ENCODE peak calls at places on chromosomes 11 and 22, in eight cellular contexts. L is stimulated activated CD8-positive, alpha-beta memory T cell treated with anti-CD3 and anti-CD28 coated beads, Interleukin-2, amount 100 ng/mL, for 1 hour; Q is NCI-H1092 treated with DMSO at 0.1 percent for 48 hours; U is substantia nigra; F is hypothalamus; E is endothelial cell; N is lower leg skin; K is RKO. I is an unnamed sample.

GRCh38 chr11:57556041-57556440 is 11.4 kb downstream of the UBE2L6 start:
- DNase-seq in U (no peak), F (no peak), K (peak), L (no peak), Q (no peak), N (no peak), E (no peak), I (no peak)

GRCh38 chr22:47090591-47091240 is 328.3 kb downstream of the TBC1D22A start:
- DNase-seq in Q (no peak), U (no peak), L (no peak), E (no peak), N (peak), F (no peak), K (no peak), I (peak)

GRCh38 chr22:46027219-46028068 is 50.5 kb upstream of the WNT7B start:
- DNase-seq in N (no peak), Q (no peak), K (no peak), L (no peak), F (peak), E (no peak), U (peak), I (no peak)

GRCh38 chr11:4826425-4826824 is 5.3 kb downstream of the OR51F2 start:
- DNase-seq in U (no peak), K (peak), F (no peak), N (no peak), E (no peak), L (no peak), Q (peak), I (no peak)

GRCh38 chr11:88229303-88229702 is 54.1 kb upstream of the RAB38 start:
- DNase-seq in L (no peak), N (no peak), E (no peak), K (no peak), U (no peak), Q (no peak), F (no peak), I (no peak)

GRCh38 chr11:12623869-12624268 is 50.4 kb upstream of the TEAD1 start:
- DNase-seq in Q (no peak), L (no peak), F (no peak), N (no peak), K (no peak), E (no peak), U (no peak), I (no peak)

GRCh38 chr11:32316846-32317525 is 118.4 kb downstream of the WT1 start:
- DNase-seq in F (no peak), L (no peak), E (no peak), N (no peak), K (no peak), Q (no peak), U (no peak), I (no peak)

GRCh38 chr11:132472411-132473205 is 1059.7 kb downstream of the OPCML start:
- DNase-seq in U (peak), E (no peak), Q (no peak), F (no peak), N (no peak), L (no peak), K (no peak), I (no peak)

GRCh38 chr22:41654322-41654721 is 33.2 kb downstream of the XRCC6 start:
- DNase-seq in L (no peak), K (no peak), N (no peak), U (no peak), E (no peak), F (no peak), Q (no peak), I (no peak)

GRCh38 chr11:31106326-31106725 is 263.2 kb downstream of the DCDC1 start:
- DNase-seq in N (no peak), K (no peak), F (no peak), E (no peak), Q (peak), U (no peak), L (no peak), I (no peak)

GRCh38 chr11:64409278-64409677 is 50.3 kb downstream of the RPS6KA4 start:
- DNase-seq in L (no peak), U (no peak), N (no peak), Q (no peak), E (no peak), F (no peak), K (no peak), I (no peak)

GRCh38 chr11:71962428-71963038 is 33.7 kb downstream of the RNF121 start:
- DNase-seq in K (no peak), U (no peak), N (no peak), Q (no peak), E (no peak), F (no peak), L (no peak), I (no peak)

I was measured in keratinocyte.